ENCODE peak calls at places on chromosomes 13 and 19, in eight cellular contexts. G is lower lobe of right lung; U is Right ventricle myocardium inferior; B is activated CD8-positive, alpha-beta T cell treated with anti-CD3 and anti-CD28 coated beads, Interleukin-2, amount 10 ng/mL, durations not matched to agents 7 days and 5 days; H is left colon; K is activated naive CD4-positive, alpha-beta T cell treated with anti-CD3 and anti-CD28 coated beads, Interleukin-2, amount 50 U/mL, for 72 hours; M is activated T-cell treated with anti-CD3 and anti-CD28 coated beads, Interleukin-2, amount 50 U/mL, for 72 hours; E is activated CD4-positive, CD25-positive, alpha-beta regulatory T cell treated with anti-CD3 and anti-CD28 coated beads, Interleukin-2, amount 50 U/mL, for 24 hours. Y is an unnamed sample.

GRCh38 chr13:81442904-81443303 is 1102.0 kb upstream of the SPRY2 start:
- ATAC-seq in U (no peak), M (no peak), K (no peak), H (no peak), G (no peak), B (no peak), E (no peak), Y (no peak)

GRCh38 chr13:31719214-31719613 is 20.1 kb upstream of the RXFP2 start:
- ATAC-seq in H (no peak), E (no peak), M (no peak), K (no peak), B (no peak), G (no peak), U (no peak), Y (no peak)

GRCh38 chr13:93298741-93299140 is 72.1 kb downstream of the GPC6 start:
- ATAC-seq in H (no peak), G (no peak), U (no peak), K (no peak), M (no peak), B (no peak), E (no peak), Y (no peak)

GRCh38 chr19:18259848-18260247 is 14.4 kb downstream of the IQCN start:
- ATAC-seq in B (no peak), M (no peak), E (no peak), H (no peak), U (no peak), K (no peak), G (no peak), Y (no peak)

GRCh38 chr19:14059652-14060155 is 2.2 kb downstream of the PALM3 start:
- ATAC-seq in B (no peak), M (no peak), G (no peak), E (no peak), K (no peak), H (no peak), U (no peak), Y (no peak)

GRCh38 chr19:397941-398706 is 10.8 kb downstream of the C2CD4C start:
- ATAC-seq in H (no peak), K (no peak), G (no peak), E (no peak), B (no peak), M (no peak), U (no peak), Y (no peak)

GRCh38 chr19:55152017-55152416 is 3.0 kb upstream of the TNNT1 start:
- ATAC-seq in M (no peak), G (no peak), B (no peak), H (no peak), E (no peak), K (no peak), U (no peak), Y (no peak)

GRCh38 chr19:40450664-40451063 is 6.5 kb upstream of the SERTAD3 start:
- ATAC-seq in K (no peak), M (no peak), E (no peak), G (no peak), H (no peak), U (no peak), B (no peak), Y (no peak)

GRCh38 chr19:39310558-39311311 is 9.9 kb downstream of the LRFN1 start:
- ATAC-seq in H (no peak), K (no peak), E (no peak), G (no peak), B (no peak), U (no peak), M (no peak), Y (no peak)

GRCh38 chr19:42468273-42468796 is 25.6 kb upstream of the CXCL17 start:
- ATAC-seq in E (no peak), H (peak; percentile 84), B (no peak), U (no peak), M (no peak), G (no peak), K (no peak), Y (no peak)

GRCh38 chr19:33419763-33420080 is 46.2 kb downstream of the CEBPG start:
- ATAC-seq in K (no peak), M (no peak), B (no peak), E (no peak), G (no peak), U (no peak), H (no peak), Y (no peak)

GRCh38 chr19:1340681-1341469 is 42.8 kb upstream of the NDUFS7 start:
- ATAC-seq in G (peak; percentile 34), H (peak; percentile 56), K (no peak), B (no peak), U (no peak), M (no peak), E (no peak), Y (no peak)

GRCh38 chr13:21032656-21033055 is 28.7 kb downstream of the LATS2 start:
- ATAC-seq in M (no peak), K (no peak), U (peak; percentile 3), E (no peak), B (no peak), H (no peak), G (no peak), Y (no peak)

GRCh38 chr13:113748101-113748861 is 10.7 kb upstream of the TMEM255B start:
- ATAC-seq in K (no peak), B (no peak), H (no peak), G (peak; percentile 15), E (no peak), U (peak; percentile 66), M (no peak), Y (peak; percentile 31)

GRCh38 chr19:1675633-1676350 is 23.4 kb upstream of the TCF3 start:
- ATAC-seq in E (no peak), M (no peak), U (no peak), G (no peak), B (no peak), K (no peak), H (no peak), Y (no peak)

GRCh38 chr13:33723365-33723764 is 94.6 kb upstream of the RFC3 start:
- ATAC-seq in E (no peak), U (no peak), H (peak; percentile 31), K (peak; percentile 16), B (no peak), G (no peak), M (peak; percentile 6), Y (no peak)

GRCh38 chr13:26621731-26622401 is 64.4 kb downstream of the WASF3 start:
- ATAC-seq in E (no peak), H (peak; percentile 99), G (no peak), B (no peak), M (no peak), K (no peak), U (no peak), Y (no peak)

GRCh38 chr13:111990362-111990761 is 76.6 kb upstream of the SOX1 start:
- ATAC-seq in K (no peak), H (no peak), E (no peak), B (no peak), G (no peak), U (no peak), M (no peak), Y (no peak)

GRCh38 chr19:5119297-5119998 is 150.5 kb downstream of the KDM4B start:
- ATAC-seq in G (no peak), H (no peak), U (no peak), M (no peak), K (no peak), E (no peak), B (no peak), Y (no peak)

GRCh38 chr13:27036236-27036981 is 135.2 kb downstream of the USP12 start:
- ATAC-seq in K (no peak), G (no peak), E (no peak), B (no peak), U (no peak), M (no peak), H (no peak), Y (no peak)

GRCh38 chr19:51726049-51726448 is 2.3 kb upstream of the HAS1 start:
- ATAC-seq in E (no peak), K (no peak), B (no peak), U (peak; percentile 75), M (no peak), G (peak; percentile 73), H (no peak), Y (no peak)

Y was measured in stimulated activated memory B cell treated with anti-CD40 and anti-IgM and Interleukin-4, amounts not matched to agents 10 μg/mL and 1 μg/mL and 100 μg/mL, for 72 hours.